ENCODE peak calls at places on chromosomes 6 and 20, in seven cellular contexts. Y, N, H, A, V, J and M are unnamed samples.
A peak's percentile ranks its signal among the peaks of the same experiment; 100 is the strongest.

GRCh38 chr6:106360410-106360988 is at the start of gene CRYBG1:
- DNase-seq in Y (peak; percentile 25), N (peak; percentile 45), H (peak; percentile 57), A (peak; percentile 73), V (peak; percentile 69), J (no peak), M (no peak)

GRCh38 chr6:90434096-90434495 is 137.5 kb upstream of the BACH2 start:
- DNase-seq in Y (no peak), N (no peak), H (no peak), A (no peak), V (no peak), J (no peak), M (no peak)

GRCh38 chr6:4446982-4447381 is 311.6 kb upstream of the ECI2 start:
- DNase-seq in Y (no peak), N (no peak), H (no peak), A (no peak), V (no peak), J (no peak), M (no peak)

GRCh38 chr6:43471399-43471798 is 6.0 kb upstream of the TJAP1 start:
- DNase-seq in Y (no peak), N (no peak), H (no peak), A (no peak), V (no peak), J (no peak), M (no peak)

GRCh38 chr20:51431321-51431720 is 111.2 kb downstream of the NFATC2 start:
- DNase-seq in Y (no peak), N (no peak), H (no peak), A (no peak), V (no peak), J (no peak), M (no peak)

GRCh38 chr6:44049163-44049988 is 77.9 kb downstream of the MRPL14 start:
- DNase-seq in Y (no peak), N (no peak), H (no peak), A (no peak), V (no peak), J (no peak), M (no peak)

GRCh38 chr20:55456316-55456940 is 548.9 kb downstream of the CBLN4 start:
- DNase-seq in Y (no peak), N (no peak), H (no peak), A (no peak), V (no peak), J (no peak), M (no peak)

GRCh38 chr6:48144024-48144423 is 33.0 kb upstream of the PTCHD4 start:
- DNase-seq in Y (no peak), N (no peak), H (no peak), A (no peak), V (no peak), J (no peak), M (no peak)

GRCh38 chr6:72748759-72749158 is 126.9 kb downstream of the KCNQ5 start:
- DNase-seq in Y (no peak), N (no peak), H (no peak), A (no peak), V (no peak), J (no peak), M (no peak)

GRCh38 chr20:7849675-7850074 is 90.6 kb downstream of the HAO1 start:
- DNase-seq in Y (no peak), N (no peak), H (no peak), A (no peak), V (no peak), J (no peak), M (no peak)

GRCh38 chr20:2767768-2768631 is 32.4 kb downstream of the CPXM1 start:
- DNase-seq in Y (peak; percentile 32), N (no peak), H (no peak), A (no peak), V (peak; percentile 89), J (peak; percentile 91), M (no peak)

GRCh38 chr20:16781496-16781895 is 33.3 kb downstream of the OTOR start:
- DNase-seq in Y (no peak), N (no peak), H (no peak), A (no peak), V (no peak), J (no peak), M (no peak)

GRCh38 chr6:37221585-37222124 is 35.9 kb upstream of the TBC1D22B start:
- DNase-seq in Y (no peak), N (no peak), H (no peak), A (no peak), V (no peak), J (no peak), M (no peak)

GRCh38 chr6:37222992-37223391 is 34.6 kb upstream of the TBC1D22B start:
- DNase-seq in Y (no peak), N (no peak), H (no peak), A (no peak), V (no peak), J (no peak), M (no peak)

GRCh38 chr6:37218501-37218900 is 39.1 kb upstream of the TBC1D22B start:
- DNase-seq in Y (no peak), N (no peak), H (no peak), A (no peak), V (no peak), J (no peak), M (no peak)

GRCh38 chr6:37225350-37226169 is 32.0 kb upstream of the TBC1D22B start:
- DNase-seq in Y (no peak), N (no peak), H (no peak), A (no peak), V (no peak), J (no peak), M (no peak)

GRCh38 chr6:37222125-37222967 is 35.2 kb upstream of the TBC1D22B start:
- DNase-seq in Y (peak; percentile 79), N (peak; percentile 66), H (peak; percentile 47), A (peak; percentile 54), V (peak; percentile 83), J (peak; percentile 86), M (no peak)
- H3K27ac ChIP-seq in Y (peak overlapping the region; percentile 63), N (peak overlapping the region; percentile 15), H (no peak overlapping the region), A (no peak overlapping the region), V (no peak overlapping the region), J (peak overlapping the region; percentile 60), M (no peak overlapping the region)

DNA sequence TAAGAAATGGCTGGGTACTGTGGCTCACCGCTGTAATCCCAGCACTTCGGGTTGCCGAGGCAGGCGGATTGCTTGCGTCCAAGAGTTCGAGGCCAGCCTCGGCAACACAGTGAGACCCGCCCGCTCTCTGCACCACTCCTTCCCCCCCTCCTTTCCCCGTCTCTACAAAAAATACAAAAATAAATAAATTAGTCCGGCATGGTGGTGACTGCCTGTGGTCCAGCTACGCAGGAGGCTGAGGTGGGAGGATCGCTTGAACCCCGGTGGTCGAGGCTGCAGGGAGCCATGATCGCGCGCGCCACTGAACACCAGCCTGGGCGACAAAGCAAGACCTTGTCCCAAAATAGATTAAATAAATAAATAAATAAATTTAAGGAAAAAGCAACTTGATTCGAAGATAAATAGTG is 448 bp upstream of the RNF114 start:
- DNase-seq in Y (no peak), N (no peak), H (no peak), A (no peak), V (no peak), J (no peak), M (no peak)
- H3K27ac ChIP-seq in Y (peak overlapping the region; percentile 89), N (peak overlapping the region; percentile 99), H (peak overlapping the region; percentile 88), A (peak overlapping the region; percentile 27), V (peak overlapping the region; percentile 23), J (peak overlapping the region; percentile 91), M (peak overlapping the region; percentile 12)

GRCh38 chr20:31844737-31845299 is 586 bp downstream of the FOXS1 start:
- DNase-seq in Y (no peak), N (no peak), H (no peak), A (no peak), V (no peak), J (no peak), M (no peak)
- H3K27ac ChIP-seq in Y (peak overlapping the region; percentile 87), N (peak overlapping the region; percentile 36), H (no peak overlapping the region), A (no peak overlapping the region), V (peak overlapping the region; percentile 0), J (peak overlapping the region; percentile 92), M (no peak overlapping the region)

DNA sequence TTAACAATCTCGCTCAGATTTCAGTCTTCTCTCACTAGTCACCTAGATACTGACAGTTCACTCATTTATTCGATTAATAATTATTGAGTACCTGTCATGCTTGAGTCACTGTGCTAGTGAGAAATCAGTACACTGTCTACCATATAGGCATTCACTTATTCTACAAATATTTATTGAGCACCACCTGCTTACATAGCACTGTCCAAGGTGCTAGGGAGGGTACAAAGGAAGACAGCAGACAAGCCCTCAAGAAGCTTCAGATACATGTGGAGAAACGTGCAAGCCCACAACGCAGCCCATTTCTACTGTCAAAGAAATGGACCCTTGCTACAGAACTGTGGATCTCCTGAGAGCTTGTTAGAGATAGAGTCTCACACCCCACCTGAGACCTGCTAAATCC is 85.1 kb upstream of the SNAP25 start:
- DNase-seq in Y (no peak), N (no peak), H (no peak), A (no peak), V (no peak), J (no peak), M (no peak)
- H3K27ac ChIP-seq in Y (no peak overlapping the region), N (no peak overlapping the region), H (no peak overlapping the region), A (no peak overlapping the region), V (no peak overlapping the region), J (no peak overlapping the region), M (no peak overlapping the region)

GRCh38 chr20:19882446-19882845 is 124.4 kb downstream of the RIN2 start:
- DNase-seq in Y (no peak), N (no peak), H (no peak), A (no peak), V (no peak), J (no peak), M (no peak)
- H3K27ac ChIP-seq in Y (no peak overlapping the region), N (no peak overlapping the region), H (no peak overlapping the region), A (no peak overlapping the region), V (no peak overlapping the region), J (no peak overlapping the region), M (no peak overlapping the region)

DNA sequence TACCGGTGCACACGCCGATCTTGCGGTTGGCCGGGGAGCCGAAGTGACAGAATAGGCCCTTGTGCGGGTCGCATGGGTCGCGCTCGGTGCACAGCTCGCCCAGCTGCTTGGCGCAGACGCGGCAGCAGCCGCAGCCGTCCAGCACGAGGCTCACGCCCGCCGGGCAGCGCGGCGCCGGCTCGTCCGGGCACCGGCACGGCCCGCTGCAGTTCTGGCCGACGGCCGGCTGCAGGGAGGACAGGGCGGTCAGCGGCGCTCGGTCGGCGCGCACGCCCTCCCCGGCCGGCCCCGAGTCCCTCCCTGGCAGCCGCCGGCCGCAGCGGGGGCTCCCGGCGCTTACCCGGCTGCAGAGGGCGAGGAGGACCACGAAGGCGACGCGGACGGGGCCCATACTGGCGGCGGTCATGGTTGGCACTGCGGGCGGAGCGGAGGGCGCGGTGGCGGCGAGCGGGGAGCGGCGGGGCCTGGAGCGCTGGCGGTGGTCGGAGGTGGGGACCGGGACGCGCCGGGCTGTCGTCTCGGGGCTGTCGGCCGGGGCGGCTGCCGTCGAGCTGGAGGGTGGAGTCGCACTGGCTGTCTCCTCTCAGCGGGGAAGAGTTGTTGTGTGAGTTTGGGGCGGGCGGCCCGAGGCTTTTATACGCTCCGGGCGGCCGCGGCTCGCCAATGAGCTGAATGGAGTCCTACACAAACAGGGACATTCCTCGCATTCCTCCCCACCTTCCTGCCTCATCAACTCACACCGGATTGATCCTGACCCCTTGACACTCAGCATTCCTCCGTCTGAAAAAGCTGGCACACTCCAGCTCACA is at the start of gene CCN2:
- DNase-seq in Y (peak; percentile 77), N (peak; percentile 79), H (no peak), A (no peak), V (peak; percentile 90), J (peak; percentile 90), M (peak; percentile 7)
- H3K27ac ChIP-seq in Y (peak within 1 kb of the TSS; percentile 97), N (peak within 1 kb of the TSS; percentile 74), H (no peak within 1 kb of the TSS), A (no peak within 1 kb of the TSS), V (peak within 1 kb of the TSS; percentile 84), J (peak within 1 kb of the TSS; percentile 94), M (peak within 1 kb of the TSS; percentile 45)